ENCODE peak calls at places on chromosomes 7 and 10, in four cellular contexts. One of them, this sample, is unnamed.

GRCh38 chr10:72830625-72831024 is 62.9 kb upstream of the OIT3 start:
- DNase-seq in A673: no peak
- DNase-seq in left ventricle myocardium inferior: no peak
- DNase-seq in HL-60: no peak
- DNase-seq in this sample: no peak

GRCh38 chr7:149855368-149856305 is 17.5 kb downstream of the ZNF862 start:
- DNase-seq in A673: peak
- DNase-seq in left ventricle myocardium inferior: no peak
- DNase-seq in HL-60: no peak
- DNase-seq in this sample: peak

GRCh38 chr7:5230272-5231067 is 40.4 kb downstream of the WIPI2 start:
- DNase-seq in A673: no peak
- DNase-seq in left ventricle myocardium inferior: no peak
- DNase-seq in HL-60: no peak
- DNase-seq in this sample: no peak

GRCh38 chr7:157411580-157411979 is 74.8 kb downstream of the DNAJB6 start:
- DNase-seq in A673: no peak
- DNase-seq in left ventricle myocardium inferior: peak
- DNase-seq in HL-60: no peak
- DNase-seq in this sample: no peak

GRCh38 chr10:97762816-97763215 is 9.0 kb downstream of the SFRP5 start:
- DNase-seq in A673: no peak
- DNase-seq in left ventricle myocardium inferior: peak
- DNase-seq in HL-60: no peak
- DNase-seq in this sample: no peak

GRCh38 chr7:20778063-20778721 is 8.5 kb downstream of the SP8 start:
- DNase-seq in A673: peak
- DNase-seq in left ventricle myocardium inferior: no peak
- DNase-seq in HL-60: no peak
- DNase-seq in this sample: peak

GRCh38 chr7:121081327-121081936 is 92.9 kb downstream of the CPED1 start:
- DNase-seq in A673: peak
- DNase-seq in left ventricle myocardium inferior: no peak
- DNase-seq in HL-60: peak
- DNase-seq in this sample: no peak

GRCh38 chr10:95440756-95441546 is 120.2 kb downstream of the SORBS1 start:
- DNase-seq in A673: no peak
- DNase-seq in left ventricle myocardium inferior: no peak
- DNase-seq in HL-60: no peak
- DNase-seq in this sample: no peak

GRCh38 chr10:114881916-114882315 is 56.1 kb upstream of the TRUB1 start:
- DNase-seq in A673: no peak
- DNase-seq in left ventricle myocardium inferior: no peak
- DNase-seq in HL-60: no peak
- DNase-seq in this sample: no peak

GRCh38 chr10:44995914-44996633 is 4.6 kb upstream of the ZNF22 start:
- DNase-seq in A673: no peak
- DNase-seq in left ventricle myocardium inferior: peak
- DNase-seq in HL-60: no peak
- DNase-seq in this sample: no peak

GRCh38 chr7:79340212-79340611 is 113.3 kb downstream of the MAGI2 start:
- DNase-seq in A673: no peak
- DNase-seq in left ventricle myocardium inferior: no peak
- DNase-seq in HL-60: no peak
- DNase-seq in this sample: no peak

GRCh38 chr10:90579602-90580242 is 278.1 kb downstream of the HTR7 start:
- DNase-seq in A673: no peak
- DNase-seq in left ventricle myocardium inferior: no peak
- DNase-seq in HL-60: no peak
- DNase-seq in this sample: peak

GRCh38 chr10:121514141-121514865 is 83.9 kb downstream of the FGFR2 start:
- DNase-seq in A673: no peak
- DNase-seq in left ventricle myocardium inferior: no peak
- DNase-seq in HL-60: no peak
- DNase-seq in this sample: no peak

GRCh38 chr10:51314079-51314835 is 240.0 kb downstream of the PRKG1 start:
- DNase-seq in A673: no peak
- DNase-seq in left ventricle myocardium inferior: no peak
- DNase-seq in HL-60: no peak
- DNase-seq in this sample: no peak

GRCh38 chr7:23514755-23515154 is 17.0 kb downstream of the TRA2A start:
- DNase-seq in A673: no peak
- DNase-seq in left ventricle myocardium inferior: no peak
- DNase-seq in HL-60: no peak
- DNase-seq in this sample: no peak

GRCh38 chr7:128733278-128733645 is 5.9 kb upstream of the CALU start:
- DNase-seq in A673: no peak
- DNase-seq in left ventricle myocardium inferior: no peak
- DNase-seq in HL-60: no peak
- DNase-seq in this sample: no peak

GRCh38 chr7:128737867-128738390 is 1.2 kb upstream of the CALU start:
- DNase-seq in A673: no peak
- DNase-seq in left ventricle myocardium inferior: no peak
- DNase-seq in HL-60: no peak
- DNase-seq in this sample: peak

GRCh38 chr7:128737441-128737840 is 1.7 kb upstream of the CALU start:
- DNase-seq in A673: no peak
- DNase-seq in left ventricle myocardium inferior: no peak
- DNase-seq in HL-60: no peak
- DNase-seq in this sample: no peak

GRCh38 chr7:128734777-128735342 is 4.3 kb upstream of the CALU start:
- DNase-seq in A673: no peak
- DNase-seq in left ventricle myocardium inferior: no peak
- DNase-seq in HL-60: peak
- DNase-seq in this sample: no peak

DNA sequence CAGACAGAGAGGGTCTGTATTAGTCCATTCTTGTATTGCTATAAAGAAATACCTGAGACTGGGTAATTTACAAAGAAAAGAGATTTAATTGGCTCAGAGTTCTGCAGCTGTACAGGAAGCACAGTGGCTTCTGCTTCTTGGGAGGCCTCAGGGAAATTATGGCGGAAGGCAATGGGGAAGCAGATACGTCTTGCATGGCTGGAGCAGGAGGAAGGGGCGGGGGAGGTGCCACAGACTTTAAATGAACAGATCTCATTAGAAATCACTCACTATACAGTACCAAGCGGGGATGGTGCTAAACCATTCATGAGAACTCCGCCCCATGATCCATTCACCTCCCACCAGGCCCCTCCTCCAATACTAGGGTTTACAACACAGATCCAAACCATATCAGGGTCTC is 3.7 kb upstream of the CALU start:
- DNase-seq in A673: no peak
- DNase-seq in left ventricle myocardium inferior: no peak
- DNase-seq in HL-60: peak
- DNase-seq in this sample: no peak
- H3K4me3 ChIP-seq in A673: no peak
- H3K4me3 ChIP-seq in left ventricle myocardium inferior: no peak
- H3K4me3 ChIP-seq in HL-60: no peak
- H3K4me3 ChIP-seq in this sample: no peak

GRCh38 chr7:27142562-27143021 is 889 bp downstream of the HOXA5 start:
- DNase-seq in A673: no peak
- DNase-seq in left ventricle myocardium inferior: no peak
- DNase-seq in HL-60: no peak
- DNase-seq in this sample: no peak
- H3K4me3 ChIP-seq in A673: no peak
- H3K4me3 ChIP-seq in left ventricle myocardium inferior: peak
- H3K4me3 ChIP-seq in HL-60: peak
- H3K4me3 ChIP-seq in this sample: no peak

DNA sequence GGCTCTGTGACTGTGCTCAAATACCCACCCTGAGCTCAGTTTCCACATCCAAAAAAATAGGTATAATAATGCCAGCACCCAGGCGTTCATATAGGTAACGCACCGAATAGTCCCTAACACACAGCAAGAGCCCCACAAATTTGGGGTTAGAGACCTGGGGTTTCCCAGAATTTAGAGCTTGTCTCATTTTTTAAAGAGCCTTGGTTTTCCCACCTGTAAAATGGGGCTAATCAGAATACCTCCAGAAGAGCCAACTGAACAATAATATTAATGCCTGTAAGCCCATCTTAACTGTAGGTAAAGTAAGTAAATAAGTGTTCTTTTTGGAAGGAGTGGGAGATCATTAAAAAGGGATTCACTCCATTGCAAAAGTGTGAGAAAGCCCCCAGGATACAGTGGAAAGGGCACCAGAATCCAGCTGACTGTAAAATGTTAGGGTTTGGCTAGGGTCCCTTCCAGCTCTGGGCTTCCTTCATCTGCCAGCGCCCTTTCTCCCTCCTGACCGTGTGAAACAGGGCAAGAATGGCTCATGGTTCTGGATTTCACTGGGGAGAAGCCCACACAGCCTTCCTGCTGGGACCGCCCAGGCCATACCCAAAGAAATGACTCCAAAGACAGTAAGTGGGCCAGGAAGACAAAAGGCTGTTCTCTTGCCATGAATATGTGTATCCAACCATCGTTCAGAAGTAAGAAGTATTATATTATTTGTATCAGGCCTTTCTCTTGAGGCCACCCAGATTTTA is 2.1 kb downstream of the MTURN start:
- DNase-seq in A673: no peak
- DNase-seq in left ventricle myocardium inferior: no peak
- DNase-seq in HL-60: no peak
- DNase-seq in this sample: no peak
- H3K4me3 ChIP-seq in A673: no peak
- H3K4me3 ChIP-seq in left ventricle myocardium inferior: peak
- H3K4me3 ChIP-seq in HL-60: peak
- H3K4me3 ChIP-seq in this sample: no peak

GRCh38 chr7:139915864-139916716 is 87.0 kb downstream of the TBXAS1 start:
- DNase-seq in A673: peak
- DNase-seq in left ventricle myocardium inferior: no peak
- DNase-seq in HL-60: peak
- DNase-seq in this sample: peak
- H3K4me3 ChIP-seq in A673: no peak
- H3K4me3 ChIP-seq in left ventricle myocardium inferior: no peak
- H3K4me3 ChIP-seq in HL-60: no peak
- H3K4me3 ChIP-seq in this sample: no peak

This sample was measured in MG63.